ENCODE peak calls at places on chromosomes 12 and 14, in six cellular contexts. Y, A, Q, U, P and T are unnamed samples.

GRCh38 chr14:102500190-102500661 is 9.3 kb downstream of the ANKRD9 start:
- DNase-seq in P (no peak), U (peak; percentile 60), A (no peak), Y (peak; percentile 51), Q (peak; percentile 86), T (peak; percentile 84)

GRCh38 chr14:94867931-94868597 is 98.2 kb upstream of the GSC start:
- DNase-seq in P (no peak), Y (no peak), U (no peak), Q (peak; percentile 25), A (peak; percentile 24), T (peak; percentile 4)

GRCh38 chr12:9673404-9674225 is 4.1 kb downstream of the CLEC2D start:
- DNase-seq in A (no peak), U (peak; percentile 62), P (peak; percentile 43), Y (peak; percentile 55), Q (peak; percentile 91), T (peak; percentile 91)

GRCh38 chr12:108884116-108885012 is 4.5 kb downstream of the DAO start:
- DNase-seq in A (peak; percentile 44), P (peak; percentile 72), Y (peak; percentile 75), Q (peak; percentile 4), U (peak; percentile 80), T (peak; percentile 25)

GRCh38 chr12:47387991-47388390 is 308.2 kb upstream of the AMIGO2 start:
- DNase-seq in Q (peak; percentile 89), Y (no peak), U (no peak), P (no peak), A (no peak), T (no peak)

GRCh38 chr12:112945515-112945914 is 7.2 kb downstream of the OAS3 start:
- DNase-seq in A (no peak), U (no peak), P (no peak), Q (no peak), Y (no peak), T (no peak)

GRCh38 chr14:61567838-61568571 is 127.3 kb upstream of the HIF1A start:
- DNase-seq in A (peak; percentile 71), Y (no peak), Q (no peak), P (peak; percentile 83), U (peak; percentile 97), T (no peak)

GRCh38 chr14:76473381-76474263 is 97.7 kb downstream of the ESRRB start:
- DNase-seq in A (peak; percentile 65), P (no peak), Q (no peak), U (no peak), Y (peak; percentile 22), T (peak; percentile 3)

GRCh38 chr14:23816371-23816770 is 137.2 kb upstream of the DHRS4 start:
- DNase-seq in P (no peak), Q (no peak), U (no peak), Y (no peak), A (no peak), T (no peak)

GRCh38 chr14:52351191-52351560 is 37.1 kb downstream of the PTGER2 start:
- DNase-seq in U (no peak), Y (no peak), P (no peak), Q (peak; percentile 48), A (no peak), T (no peak)

GRCh38 chr12:124673881-124674617 is 106.6 kb upstream of the NCOR2 start:
- DNase-seq in U (no peak), A (no peak), Y (no peak), P (no peak), Q (no peak), T (no peak)

GRCh38 chr12:20653871-20654270 is 41.3 kb upstream of the SLCO1C1 start:
- DNase-seq in U (no peak), Y (no peak), P (no peak), Q (no peak), A (no peak), T (no peak)

GRCh38 chr14:71521736-71522135 is 410.5 kb upstream of the RGS6 start:
- DNase-seq in U (no peak), Y (no peak), Q (no peak), A (no peak), P (no peak), T (no peak)

GRCh38 chr12:94676922-94677321 is 26.6 kb upstream of the TMCC3 start:
- DNase-seq in Y (peak; percentile 27), U (no peak), P (no peak), A (no peak), Q (no peak), T (no peak)

GRCh38 chr12:56206373-56207166 is 15.2 kb downstream of the RNF41 start:
- DNase-seq in Q (peak; percentile 52), P (peak; percentile 66), Y (peak; percentile 76), U (peak; percentile 69), A (peak; percentile 69), T (peak; percentile 59)

GRCh38 chr14:74977901-74978385 is 22.5 kb upstream of the PGF start:
- DNase-seq in U (no peak), P (no peak), A (no peak), Q (no peak), Y (no peak), T (peak; percentile 8)

GRCh38 chr12:96447256-96447655 is 42.1 kb upstream of the CFAP54 start:
- DNase-seq in P (no peak), Q (no peak), A (no peak), U (no peak), Y (no peak), T (peak; percentile 45)

GRCh38 chr12:15322164-15323054 is at the start of gene PTPRO:
- DNase-seq in A (peak; percentile 83), Q (no peak), U (no peak), P (no peak), Y (no peak), T (no peak)

GRCh38 chr12:9649532-9649940 is 20.0 kb upstream of the CLEC2D start:
- DNase-seq in U (peak; percentile 82), Y (no peak), Q (no peak), P (peak; percentile 81), A (peak; percentile 20), T (peak; percentile 17)

GRCh38 chr12:130514149-130514551 is 176.5 kb downstream of the PIWIL1 start:
- DNase-seq in U (no peak), A (peak; percentile 49), Q (no peak), Y (no peak), P (no peak), T (no peak)

DNA sequence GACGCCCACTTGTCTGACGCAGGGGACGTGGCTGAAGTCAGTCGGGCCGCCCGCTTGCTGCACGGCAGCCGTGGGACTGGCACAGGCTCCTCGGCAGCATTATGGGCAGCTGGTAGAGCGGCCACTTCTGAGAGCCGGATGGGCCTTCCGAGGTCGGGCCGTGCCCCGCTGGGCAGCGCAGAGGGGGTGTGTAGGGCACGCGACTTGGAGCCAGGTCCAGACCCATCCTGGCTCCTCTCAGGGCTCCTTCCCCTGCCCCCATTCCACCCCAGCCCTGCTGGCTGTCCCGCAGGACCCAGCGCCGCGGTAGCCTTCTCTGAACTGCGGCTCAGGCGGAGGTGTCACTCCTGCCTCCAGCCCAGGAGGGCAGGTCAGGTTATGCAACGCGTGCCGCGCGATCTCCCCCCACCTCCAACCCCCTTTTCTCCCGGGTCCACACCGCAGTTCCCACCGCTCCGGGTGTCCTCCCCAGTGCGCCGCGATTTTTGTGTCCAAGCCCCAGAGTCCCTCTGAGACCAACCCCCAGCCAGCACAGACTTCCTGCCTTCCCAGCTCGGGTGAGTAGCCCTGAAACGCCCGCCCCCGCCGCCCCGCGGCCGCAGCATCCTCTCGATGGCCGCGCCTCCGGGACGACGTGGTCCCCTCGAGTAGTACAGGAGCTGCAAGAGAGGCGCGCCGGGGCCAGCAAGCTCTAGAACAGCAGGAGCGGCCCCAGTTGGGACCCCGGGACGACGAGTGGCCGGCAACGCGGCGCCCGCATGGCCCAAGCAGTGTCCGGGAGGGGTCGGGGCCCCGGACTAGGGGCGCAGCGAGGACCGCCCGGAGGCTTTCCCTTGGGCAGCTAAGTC is 41.1 kb upstream of the CAPRIN2 start:
- DNase-seq in U (peak; percentile 93), A (peak; percentile 84), P (no peak), Y (peak; percentile 75), Q (peak; percentile 75), T (peak; percentile 66)
- TF ChIP-seq CTCF in U (no peak), A (peak; percentile 21), P (no peak), Y (no peak), Q (no peak), T (no peak)

DNA sequence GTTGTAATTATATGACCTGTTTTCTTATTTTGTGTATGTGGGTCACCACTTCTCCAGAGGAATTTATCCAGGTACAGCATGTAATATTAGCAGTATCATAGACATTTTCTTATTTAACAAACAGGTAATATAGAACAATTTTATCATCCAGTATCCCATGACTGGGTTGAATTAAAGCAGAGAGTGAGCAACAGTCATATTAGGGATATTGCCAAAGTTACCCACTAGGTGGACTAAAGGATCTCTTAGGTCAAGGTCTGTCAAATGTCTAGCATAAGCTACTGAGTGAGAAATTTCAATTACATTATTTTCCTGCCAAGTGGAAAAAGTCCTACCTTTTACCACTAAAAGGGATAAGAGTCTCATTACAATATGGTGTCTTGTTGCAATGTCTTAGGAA is 62.1 kb upstream of the TRIM9 start:
- DNase-seq in Q (peak; percentile 25), P (peak; percentile 15), Y (no peak), U (peak; percentile 36), A (no peak), T (peak; percentile 20)
- TF ChIP-seq CTCF in Q (peak; percentile 50), P (peak; percentile 66), Y (peak; percentile 18), U (peak; percentile 36), A (peak; percentile 33), T (peak; percentile 50)

DNA sequence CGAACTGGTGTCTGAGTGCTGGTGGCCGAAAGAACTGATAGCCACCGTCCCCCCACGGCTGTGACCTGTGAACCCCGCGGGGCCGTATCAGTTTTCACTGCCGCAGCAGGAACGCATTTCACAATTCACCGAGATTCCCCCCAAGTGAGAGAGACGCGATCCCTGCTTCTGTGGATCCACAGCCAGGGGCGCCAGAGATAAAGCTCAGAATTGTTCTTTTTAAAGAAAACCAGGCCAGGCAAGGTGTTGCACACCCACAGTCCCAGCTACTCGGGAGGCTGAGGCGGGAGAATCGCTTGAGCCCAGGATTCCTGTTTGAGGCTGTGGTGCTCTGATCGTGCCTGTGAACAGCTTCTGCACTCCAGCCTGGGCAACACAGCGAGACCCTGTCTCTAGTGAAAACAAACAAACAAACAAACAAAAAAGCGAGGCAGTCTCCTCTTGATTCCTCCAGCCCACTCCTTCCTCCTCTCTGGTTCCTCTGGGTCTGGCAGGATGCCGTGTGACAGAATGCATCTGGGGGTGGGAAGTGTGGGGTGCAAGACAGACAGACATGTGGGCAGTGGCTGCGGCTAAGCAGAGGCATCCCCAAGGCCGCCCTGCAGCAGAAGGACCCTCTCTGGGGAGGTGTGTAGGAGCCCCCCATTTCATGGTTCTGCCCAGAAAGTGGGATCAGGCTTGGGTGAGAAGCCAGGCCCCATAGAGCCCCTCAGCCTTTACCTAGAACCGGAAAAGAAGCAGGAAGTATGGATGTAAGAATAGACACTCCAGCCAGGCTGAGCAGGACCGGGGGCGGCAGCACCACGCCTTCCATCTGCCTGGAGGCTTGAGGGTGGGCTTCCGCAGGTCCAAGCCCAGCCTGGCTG is 39.2 kb upstream of the PPP1R13B start:
- DNase-seq in A (peak; percentile 72), P (no peak), Y (no peak), Q (no peak), U (no peak), T (peak; percentile 17)
- TF ChIP-seq CTCF in A (peak; percentile 51), P (no peak), Y (no peak), Q (peak; percentile 10), U (no peak), T (peak; percentile 31)

GRCh38 chr14:93081875-93082570 is 33.7 kb downstream of the ITPK1 start:
- DNase-seq in Y (no peak), U (peak; percentile 53), Q (no peak), A (no peak), P (no peak), T (no peak)

GRCh38 chr14:93079865-93080403 is 35.8 kb downstream of the ITPK1 start:
- DNase-seq in A (no peak), Q (no peak), Y (no peak), U (no peak), P (no peak), T (no peak)

GRCh38 chr14:93078830-93079229 is 36.9 kb downstream of the ITPK1 start:
- DNase-seq in A (no peak), Q (peak; percentile 91), P (no peak), Y (peak; percentile 41), U (no peak), T (peak; percentile 89)

GRCh38 chr14:93076755-93077154 is 39.0 kb downstream of the ITPK1 start:
- DNase-seq in A (no peak), Y (no peak), P (no peak), Q (no peak), U (no peak), T (no peak)

GRCh38 chr14:93079321-93079720 is 36.4 kb downstream of the ITPK1 start:
- DNase-seq in Y (no peak), A (no peak), P (no peak), U (no peak), Q (no peak), T (no peak)
- TF ChIP-seq CTCF in Y (no peak), A (no peak), P (no peak), U (no peak), Q (peak; percentile 20), T (peak; percentile 12)